ENCODE peak calls at places on chromosomes 7 and 10, in six cellular contexts. O is neuronal stem cell, Y is posterior cingulate gyrus, L is iPS DF 19.7, D is NCI-H1105, S is uterus. M is an unnamed sample.

GRCh38 chr7:21641546-21641945 is 98.7 kb downstream of the DNAH11 start:
- DNase-seq in O (no peak), Y (no peak), L (no peak), D (no peak), S (no peak), M (no peak)

GRCh38 chr7:50721661-50722259 is 60.9 kb downstream of the GRB10 start:
- DNase-seq in O (no peak), Y (peak), L (no peak), D (no peak), S (no peak), M (no peak)

GRCh38 chr7:255038-255435 is 34.9 kb upstream of the FOXL3 start:
- DNase-seq in O (no peak), Y (peak), L (no peak), D (no peak), S (no peak), M (no peak)

GRCh38 chr7:150337179-150337578 is 4.2 kb downstream of the RARRES2 start:
- DNase-seq in O (no peak), Y (no peak), L (no peak), D (no peak), S (no peak), M (no peak)

GRCh38 chr10:133257489-133258065 is 19.1 kb downstream of the ADAM8 start:
- DNase-seq in O (no peak), Y (no peak), L (no peak), D (no peak), S (peak), M (peak)

GRCh38 chr10:14925268-14925667 is 28.6 kb downstream of the DCLRE1C start:
- DNase-seq in O (no peak), Y (no peak), L (no peak), D (no peak), S (no peak), M (no peak)

GRCh38 chr10:70656489-70656888 is 15.8 kb upstream of the ADAMTS14 start:
- DNase-seq in O (no peak), Y (no peak), L (no peak), D (no peak), S (no peak), M (no peak)

GRCh38 chr7:158495256-158495655 is 92.4 kb downstream of the PTPRN2 start:
- DNase-seq in O (no peak), Y (peak), L (no peak), D (no peak), S (no peak), M (no peak)

GRCh38 chr7:55113760-55114541 is 95.1 kb downstream of the EGFR start:
- DNase-seq in O (no peak), Y (no peak), L (no peak), D (no peak), S (no peak), M (no peak)

GRCh38 chr7:45885264-45885882 is 2.9 kb upstream of the IGFBP1 start:
- DNase-seq in O (no peak), Y (no peak), L (no peak), D (no peak), S (no peak), M (no peak)

GRCh38 chr7:138478499-138478908 is 18.4 kb downstream of the TRIM24 start:
- DNase-seq in O (no peak), Y (no peak), L (no peak), D (no peak), S (no peak), M (no peak)

GRCh38 chr10:36494386-36494785 is 631.0 kb upstream of the ANKRD30A start:
- DNase-seq in O (no peak), Y (no peak), L (no peak), D (no peak), S (no peak), M (no peak)

GRCh38 chr7:86926732-86927131 is 132.7 kb downstream of the ELAPOR2 start:
- DNase-seq in O (peak), Y (no peak), L (no peak), D (peak), S (no peak), M (no peak)

GRCh38 chr7:80070391-80070790 is 64.2 kb upstream of the GNAI1 start:
- DNase-seq in O (no peak), Y (no peak), L (no peak), D (no peak), S (no peak), M (no peak)

GRCh38 chr10:47230482-47230881 is 69.5 kb upstream of the GDF10 start:
- DNase-seq in O (no peak), Y (no peak), L (no peak), D (no peak), S (no peak), M (no peak)

GRCh38 chr10:132421377-132422168 is 24.6 kb downstream of the PWWP2B start:
- DNase-seq in O (no peak), Y (no peak), L (no peak), D (no peak), S (peak), M (peak)

GRCh38 chr10:78572565-78572964 is 496.2 kb upstream of the ZMIZ1 start:
- DNase-seq in O (no peak), Y (no peak), L (no peak), D (no peak), S (peak), M (peak)

GRCh38 chr10:93991596-93992284 is 2.0 kb upstream of the PLCE1 start:
- DNase-seq in O (peak), Y (peak), L (no peak), D (no peak), S (peak), M (peak)

GRCh38 chr7:29794959-29795629 is 11.2 kb upstream of the WIPF3 start:
- DNase-seq in O (no peak), Y (no peak), L (no peak), D (no peak), S (no peak), M (no peak)

GRCh38 chr7:107501593-107501992 is 31.7 kb downstream of the GPR22 start:
- DNase-seq in O (no peak), Y (no peak), L (no peak), D (peak), S (no peak), M (no peak)

GRCh38 chr10:19158870-19159269 is 110.3 kb downstream of the MALRD1 start:
- DNase-seq in O (no peak), Y (no peak), L (no peak), D (no peak), S (no peak), M (no peak)

GRCh38 chr7:20514364-20514763 is 101.1 kb upstream of the ABCB5 start:
- DNase-seq in O (no peak), Y (peak), L (no peak), D (peak), S (no peak), M (peak)

GRCh38 chr10:36173364-36173763 is 531.3 kb upstream of the FZD8 start:
- DNase-seq in O (no peak), Y (no peak), L (no peak), D (no peak), S (no peak), M (no peak)

GRCh38 chr10:82394122-82394521 is 519.1 kb downstream of the NRG3 start:
- DNase-seq in O (no peak), Y (peak), L (no peak), D (peak), S (no peak), M (no peak)

GRCh38 chr7:79452032-79452494 is 1.4 kb downstream of the MAGI2 start:
- DNase-seq in O (peak), Y (peak), L (no peak), D (peak), S (peak), M (peak)

GRCh38 chr7:82175319-82175718 is 268.3 kb downstream of the CACNA2D1 start:
- DNase-seq in O (no peak), Y (no peak), L (no peak), D (no peak), S (no peak), M (no peak)

GRCh38 chr10:43233601-43234430 is 33.0 kb downstream of the RASGEF1A start:
- DNase-seq in O (no peak), Y (peak), L (no peak), D (no peak), S (peak), M (no peak)

GRCh38 chr7:30879139-30880089 is 32.2 kb upstream of the AQP1 start:
- DNase-seq in O (no peak), Y (no peak), L (no peak), D (no peak), S (no peak), M (no peak)